ENCODE peak calls at places on chromosomes 7 and 10, in six cellular contexts. C is PC-3, E is choroid plexus epithelial cell, X is SJSA1, Q is cardiac muscle cell, Z is NB4. K is an unnamed sample.

GRCh38 chr10:47159361-47160228 is 140.4 kb upstream of the GDF10 start:
- DNase-seq in Z (no peak), Q (no peak), C (peak), X (no peak), E (no peak), K (no peak)

GRCh38 chr7:28315565-28316420 is 96.5 kb upstream of the CREB5 start:
- DNase-seq in Q (peak), C (no peak), Z (no peak), E (no peak), X (no peak), K (no peak)

GRCh38 chr10:44376504-44377099 is 8.3 kb downstream of the CXCL12 start:
- DNase-seq in C (peak), Q (no peak), X (no peak), E (no peak), Z (no peak), K (no peak)

GRCh38 chr7:52925332-52925731 is 110.1 kb upstream of the POM121L12 start:
- DNase-seq in X (no peak), E (no peak), C (no peak), Z (peak), Q (no peak), K (no peak)

GRCh38 chr10:119020627-119020946 is 8.9 kb upstream of the NANOS1 start:
- DNase-seq in Z (no peak), C (peak), Q (no peak), X (no peak), E (no peak), K (no peak)

GRCh38 chr7:127807340-127807739 is 155.3 kb downstream of the SND1 start:
- DNase-seq in Z (no peak), Q (no peak), X (no peak), E (no peak), C (no peak), K (no peak)

GRCh38 chr7:13560441-13560840 is 429.0 kb downstream of the ETV1 start:
- DNase-seq in E (peak), C (no peak), Z (no peak), Q (no peak), X (no peak), K (no peak)

GRCh38 chr10:35416628-35417625 is 80.6 kb downstream of the CCNY start:
- DNase-seq in C (no peak), E (no peak), Q (no peak), X (no peak), Z (no peak), K (peak)

GRCh38 chr7:156827587-156828203 is 65.3 kb downstream of the LMBR1 start:
- DNase-seq in Q (peak), Z (peak), X (no peak), C (peak), E (peak), K (no peak)

GRCh38 chr7:121803041-121803440 is 69.9 kb upstream of the PTPRZ1 start:
- DNase-seq in Z (no peak), X (no peak), E (no peak), C (no peak), Q (no peak), K (no peak)

GRCh38 chr7:90459888-90460287 is 9.6 kb upstream of the PTTG1IP2 start:
- DNase-seq in C (peak), X (no peak), E (no peak), Q (no peak), Z (no peak), K (no peak)

GRCh38 chr7:17009007-17009719 is 127.4 kb upstream of the AGR3 start:
- DNase-seq in X (no peak), E (peak), Z (peak), Q (no peak), C (peak), K (peak)

GRCh38 chr7:74612015-74612829 is 45.3 kb upstream of the GTF2I start:
- DNase-seq in X (no peak), Z (peak), C (no peak), Q (peak), E (peak), K (no peak)

GRCh38 chr10:130179640-130180039 is 43.4 kb downstream of the GLRX3 start:
- DNase-seq in X (peak), E (peak), C (peak), Q (peak), Z (peak), K (peak)

GRCh38 chr7:139124084-139124914 is 14.8 kb upstream of the ZC3HAV1 start:
- DNase-seq in X (no peak), Z (no peak), Q (no peak), E (no peak), C (no peak), K (no peak)

GRCh38 chr7:12967322-12967721 is 279.9 kb downstream of the ARL4A start:
- DNase-seq in X (no peak), Z (no peak), C (no peak), Q (no peak), E (no peak), K (no peak)

GRCh38 chr10:128934492-128934891 is 532.5 kb upstream of the MGMT start:
- DNase-seq in E (no peak), C (no peak), Z (peak), Q (no peak), X (no peak), K (peak)

GRCh38 chr10:96697026-96697425 is 23.3 kb downstream of the PIK3AP1 start:
- DNase-seq in C (no peak), X (no peak), E (no peak), Z (no peak), Q (no peak), K (no peak)
- H3K4me3 ChIP-seq in C (no peak), X (no peak), E (no peak), Z (no peak), Q (no peak), K (no peak)

DNA sequence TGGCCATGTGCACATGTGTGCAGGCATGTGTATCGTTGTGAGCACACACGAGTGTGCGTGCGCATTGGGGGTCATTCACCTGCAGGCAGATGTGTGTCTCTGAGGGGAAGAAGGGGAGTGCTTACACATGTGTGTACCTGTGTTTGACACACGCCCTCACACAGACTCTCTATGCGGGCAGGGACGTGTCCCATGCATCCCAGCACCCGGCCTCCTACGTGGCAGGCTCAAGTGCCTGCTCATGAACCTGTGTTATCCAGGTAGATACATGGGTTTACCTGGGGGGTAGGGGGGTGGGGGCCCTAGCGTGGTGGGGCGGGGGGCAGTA is 18.6 kb downstream of the KCP start:
- DNase-seq in C (no peak), Q (no peak), X (no peak), E (no peak), Z (no peak), K (no peak)
- H3K4me3 ChIP-seq in C (peak), Q (no peak), X (no peak), E (no peak), Z (no peak), K (no peak)

GRCh38 chr10:75553550-75553949 is 122.1 kb downstream of the LRMDA start:
- DNase-seq in Q (no peak), C (no peak), X (no peak), E (no peak), Z (peak), K (peak)
- H3K4me3 ChIP-seq in Q (no peak), C (no peak), X (no peak), E (no peak), Z (no peak), K (no peak)

DNA sequence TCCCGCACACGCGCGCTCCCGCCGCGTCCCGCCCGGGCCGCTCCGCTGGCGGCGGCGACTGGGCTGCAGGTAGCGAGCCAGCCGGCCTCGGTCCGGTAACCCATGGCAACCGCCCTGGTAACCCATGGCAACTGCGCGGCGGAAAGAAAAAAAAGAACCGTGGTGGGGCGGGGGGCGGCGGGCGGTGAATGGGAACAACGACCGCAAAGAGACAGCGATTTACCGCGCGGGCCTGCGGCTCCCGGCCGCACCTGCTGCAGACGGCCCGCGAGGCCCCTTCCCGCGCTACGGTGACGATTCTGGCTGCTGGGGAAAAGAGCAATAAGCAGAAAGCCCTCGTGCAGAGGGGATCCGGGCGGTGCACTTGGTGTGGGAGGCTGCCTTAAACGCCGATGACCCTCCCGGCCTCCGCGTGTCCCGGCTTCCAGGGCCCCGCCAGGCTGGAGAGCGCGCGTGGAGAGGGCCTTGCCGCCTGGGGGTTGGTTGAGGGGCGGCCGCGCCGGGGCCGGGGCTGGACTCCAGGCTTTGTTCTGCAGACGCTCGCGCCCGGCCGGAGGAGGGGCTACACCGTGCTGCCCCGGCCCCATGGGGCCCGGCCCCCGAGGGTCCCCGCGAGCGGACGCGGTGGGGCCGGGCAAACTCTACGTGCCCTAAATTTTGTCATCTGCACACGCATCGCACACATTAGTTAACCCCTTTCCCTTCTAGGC is 84.7 kb downstream of the SNX10 start:
- DNase-seq in Q (peak), E (no peak), X (no peak), Z (peak), C (no peak), K (no peak)
- H3K4me3 ChIP-seq in Q (peak), E (no peak), X (no peak), Z (peak), C (no peak), K (no peak)

DNA sequence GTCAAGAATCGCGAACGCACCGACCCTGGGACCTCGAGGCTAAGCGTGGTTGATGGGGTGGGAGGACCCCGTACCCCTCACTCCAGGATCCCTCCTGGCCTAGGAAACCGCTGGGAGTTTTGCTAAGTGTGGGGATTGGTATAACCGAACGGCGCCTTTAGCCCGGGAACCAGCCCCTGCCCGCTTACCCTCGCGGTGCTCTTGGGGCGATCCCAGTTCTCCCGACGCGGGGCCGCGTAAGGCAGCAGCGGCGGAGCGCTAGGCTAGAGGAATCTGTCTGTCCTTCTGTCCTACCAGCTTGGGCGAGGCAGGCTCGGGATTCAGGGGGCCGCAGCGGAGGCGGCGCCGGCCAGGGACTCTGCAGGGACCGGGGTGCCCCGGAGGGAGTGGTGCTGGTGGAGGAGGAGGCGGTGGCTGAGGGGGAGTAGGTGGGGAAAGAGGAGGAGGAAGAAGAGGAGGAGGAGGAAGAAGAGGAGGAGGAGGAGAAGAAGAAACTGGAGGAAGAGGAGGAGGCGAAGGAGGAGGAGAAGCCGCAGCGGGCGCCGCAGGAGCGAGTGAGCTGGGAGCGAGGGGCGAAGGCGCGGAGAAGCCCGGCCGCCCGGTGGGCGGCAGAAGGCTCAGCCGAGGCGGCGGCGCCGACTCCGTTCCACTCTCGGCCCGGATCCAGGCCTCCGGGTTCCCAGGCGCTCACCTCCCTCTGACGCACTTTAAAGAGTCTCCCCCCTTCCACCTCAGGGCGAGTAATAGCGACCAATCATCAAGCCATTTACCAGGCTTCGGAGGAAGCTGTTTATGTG is 439 bp upstream of the EMX2 start:
- DNase-seq in E (peak), Z (no peak), Q (peak), C (no peak), X (peak), K (no peak)
- H3K4me3 ChIP-seq in E (peak), Z (no peak), Q (peak), C (no peak), X (no peak), K (no peak)

DNA sequence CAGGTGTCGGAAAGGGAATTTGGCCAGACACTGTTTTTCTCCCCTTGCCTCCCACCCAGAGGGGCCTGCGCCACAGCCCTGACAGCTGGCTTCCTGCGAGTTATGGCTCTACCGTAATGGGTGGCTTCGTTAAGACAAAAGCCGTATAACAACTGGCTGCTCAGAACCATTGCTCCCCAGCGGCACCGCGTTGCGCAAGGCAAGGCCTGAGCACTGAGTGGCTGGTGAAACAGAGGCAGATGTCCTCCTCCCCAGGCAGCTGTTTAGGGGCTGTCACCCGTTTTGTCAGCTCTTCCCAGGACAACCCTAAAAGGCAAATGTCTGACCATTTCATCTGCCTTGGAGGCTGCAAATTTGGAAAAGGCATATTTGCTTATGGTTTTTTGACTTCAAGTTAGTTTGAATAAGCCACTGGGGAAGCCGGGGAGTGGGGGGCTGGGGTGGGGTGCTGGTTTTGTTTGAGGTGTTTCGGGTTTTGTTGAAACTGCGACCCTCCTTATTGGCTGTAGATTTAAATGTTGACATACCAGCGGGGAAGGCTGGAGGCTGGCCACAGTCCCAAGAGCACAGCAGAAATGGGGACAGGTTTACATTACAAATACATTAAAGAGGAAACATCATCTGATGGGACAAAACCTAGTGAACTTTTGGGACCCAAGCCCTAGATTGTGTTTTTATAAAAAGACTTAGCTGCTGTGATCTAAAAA is 681 bp upstream of the SPOCK2 start:
- DNase-seq in E (peak), Q (no peak), Z (peak), X (no peak), C (no peak), K (no peak)
- H3K4me3 ChIP-seq in E (no peak), Q (no peak), Z (peak), X (no peak), C (no peak), K (no peak)